ENCODE peak calls at places on chromosomes 2 and 18, in five cellular contexts. One of them, this sample, is unnamed.

GRCh38 chr2:174605687-174606086 is 8.1 kb upstream of the WIPF1 start:
- DNase-seq in dorsolateral prefrontal cortex: no peak
- DNase-seq in OCI-LY7: peak
- DNase-seq in tibial artery: no peak
- DNase-seq in AG10803: peak
- DNase-seq in this sample: no peak

GRCh38 chr18:79782566-79783308 is 15.0 kb upstream of the KCNG2 start:
- DNase-seq in dorsolateral prefrontal cortex: no peak
- DNase-seq in OCI-LY7: no peak
- DNase-seq in tibial artery: peak
- DNase-seq in AG10803: no peak
- DNase-seq in this sample: no peak

GRCh38 chr2:126700677-126701076 is 44.7 kb downstream of the GYPC start:
- DNase-seq in dorsolateral prefrontal cortex: no peak
- DNase-seq in OCI-LY7: no peak
- DNase-seq in tibial artery: no peak
- DNase-seq in AG10803: peak
- DNase-seq in this sample: no peak

GRCh38 chr2:121362226-121362625 is 77.2 kb upstream of the TFCP2L1 start:
- DNase-seq in dorsolateral prefrontal cortex: no peak
- DNase-seq in OCI-LY7: no peak
- DNase-seq in tibial artery: no peak
- DNase-seq in AG10803: no peak
- DNase-seq in this sample: no peak

GRCh38 chr2:236629961-236630872 is 60.6 kb downstream of the ACKR3 start:
- DNase-seq in dorsolateral prefrontal cortex: no peak
- DNase-seq in OCI-LY7: no peak
- DNase-seq in tibial artery: peak
- DNase-seq in AG10803: no peak
- DNase-seq in this sample: no peak

GRCh38 chr18:67766930-67767329 is 250.4 kb upstream of the DSEL start:
- DNase-seq in dorsolateral prefrontal cortex: no peak
- DNase-seq in OCI-LY7: no peak
- DNase-seq in tibial artery: no peak
- DNase-seq in AG10803: peak
- DNase-seq in this sample: no peak

GRCh38 chr2:20654414-20654813 is 3.5 kb upstream of the HS1BP3 start:
- DNase-seq in dorsolateral prefrontal cortex: no peak
- DNase-seq in OCI-LY7: no peak
- DNase-seq in tibial artery: no peak
- DNase-seq in AG10803: no peak
- DNase-seq in this sample: no peak

GRCh38 chr18:75343389-75343788 is 84.1 kb downstream of the SMIM21 start:
- DNase-seq in dorsolateral prefrontal cortex: no peak
- DNase-seq in OCI-LY7: no peak
- DNase-seq in tibial artery: no peak
- DNase-seq in AG10803: no peak
- DNase-seq in this sample: no peak

GRCh38 chr2:26536371-26537068 is 58.6 kb upstream of the OTOF start:
- DNase-seq in dorsolateral prefrontal cortex: no peak
- DNase-seq in OCI-LY7: no peak
- DNase-seq in tibial artery: peak
- DNase-seq in AG10803: no peak
- DNase-seq in this sample: no peak

GRCh38 chr18:23330423-23330822 is 122.7 kb upstream of the RIOK3 start:
- DNase-seq in dorsolateral prefrontal cortex: no peak
- DNase-seq in OCI-LY7: peak
- DNase-seq in tibial artery: no peak
- DNase-seq in AG10803: no peak
- DNase-seq in this sample: no peak

GRCh38 chr2:6866239-6866745 is 585 bp upstream of the CMPK2 start:
- DNase-seq in dorsolateral prefrontal cortex: peak
- DNase-seq in OCI-LY7: peak
- DNase-seq in tibial artery: no peak
- DNase-seq in AG10803: no peak
- DNase-seq in this sample: peak

GRCh38 chr18:62637807-62638687 is 77.3 kb upstream of the PHLPP1 start:
- DNase-seq in dorsolateral prefrontal cortex: no peak
- DNase-seq in OCI-LY7: peak
- DNase-seq in tibial artery: no peak
- DNase-seq in AG10803: no peak
- DNase-seq in this sample: peak

GRCh38 chr2:76330865-76331264 is 620.1 kb upstream of the GCFC2 start:
- DNase-seq in dorsolateral prefrontal cortex: no peak
- DNase-seq in OCI-LY7: no peak
- DNase-seq in tibial artery: no peak
- DNase-seq in AG10803: no peak
- DNase-seq in this sample: no peak

GRCh38 chr2:216348909-216349308 is 23.4 kb downstream of the MARCHF4 start:
- DNase-seq in dorsolateral prefrontal cortex: no peak
- DNase-seq in OCI-LY7: no peak
- DNase-seq in tibial artery: no peak
- DNase-seq in AG10803: peak
- DNase-seq in this sample: peak

GRCh38 chr2:240519396-240520142 is 38.2 kb downstream of the ANKMY1 start:
- DNase-seq in dorsolateral prefrontal cortex: no peak
- DNase-seq in OCI-LY7: no peak
- DNase-seq in tibial artery: no peak
- DNase-seq in AG10803: peak
- DNase-seq in this sample: no peak

GRCh38 chr2:86283461-86284030 is 53.9 kb downstream of the REEP1 start:
- DNase-seq in dorsolateral prefrontal cortex: no peak
- DNase-seq in OCI-LY7: no peak
- DNase-seq in tibial artery: no peak
- DNase-seq in AG10803: no peak
- DNase-seq in this sample: no peak

GRCh38 chr2:38098351-38099095 is 22.6 kb upstream of the CYP1B1 start:
- DNase-seq in dorsolateral prefrontal cortex: no peak
- DNase-seq in OCI-LY7: no peak
- DNase-seq in tibial artery: no peak
- DNase-seq in AG10803: peak
- DNase-seq in this sample: no peak

GRCh38 chr2:57703407-57703806 is 343.2 kb upstream of the VRK2 start:
- DNase-seq in dorsolateral prefrontal cortex: no peak
- DNase-seq in OCI-LY7: no peak
- DNase-seq in tibial artery: no peak
- DNase-seq in AG10803: no peak
- DNase-seq in this sample: no peak

GRCh38 chr2:207734264-207734635 is 22.8 kb downstream of the CCNYL1 start:
- DNase-seq in dorsolateral prefrontal cortex: no peak
- DNase-seq in OCI-LY7: peak
- DNase-seq in tibial artery: no peak
- DNase-seq in AG10803: peak
- DNase-seq in this sample: no peak
- TF ChIP-seq CTCF in dorsolateral prefrontal cortex: peak
- TF ChIP-seq CTCF in OCI-LY7: peak
- TF ChIP-seq CTCF in tibial artery: peak
- TF ChIP-seq CTCF in AG10803: peak
- TF ChIP-seq CTCF in this sample: no peak

GRCh38 chr2:29322011-29322410 is 206.8 kb downstream of the CLIP4 start:
- DNase-seq in dorsolateral prefrontal cortex: no peak
- DNase-seq in OCI-LY7: no peak
- DNase-seq in tibial artery: peak
- DNase-seq in AG10803: peak
- DNase-seq in this sample: peak

GRCh38 chr2:29314816-29315571 is 199.8 kb downstream of the CLIP4 start:
- DNase-seq in dorsolateral prefrontal cortex: peak
- DNase-seq in OCI-LY7: peak
- DNase-seq in tibial artery: peak
- DNase-seq in AG10803: peak
- DNase-seq in this sample: peak

GRCh38 chr2:29311458-29311857 is 196.2 kb downstream of the CLIP4 start:
- DNase-seq in dorsolateral prefrontal cortex: no peak
- DNase-seq in OCI-LY7: no peak
- DNase-seq in tibial artery: no peak
- DNase-seq in AG10803: no peak
- DNase-seq in this sample: no peak

GRCh38 chr2:29317801-29318485 is 202.7 kb downstream of the CLIP4 start:
- DNase-seq in dorsolateral prefrontal cortex: no peak
- DNase-seq in OCI-LY7: no peak
- DNase-seq in tibial artery: peak
- DNase-seq in AG10803: no peak
- DNase-seq in this sample: no peak

DNA sequence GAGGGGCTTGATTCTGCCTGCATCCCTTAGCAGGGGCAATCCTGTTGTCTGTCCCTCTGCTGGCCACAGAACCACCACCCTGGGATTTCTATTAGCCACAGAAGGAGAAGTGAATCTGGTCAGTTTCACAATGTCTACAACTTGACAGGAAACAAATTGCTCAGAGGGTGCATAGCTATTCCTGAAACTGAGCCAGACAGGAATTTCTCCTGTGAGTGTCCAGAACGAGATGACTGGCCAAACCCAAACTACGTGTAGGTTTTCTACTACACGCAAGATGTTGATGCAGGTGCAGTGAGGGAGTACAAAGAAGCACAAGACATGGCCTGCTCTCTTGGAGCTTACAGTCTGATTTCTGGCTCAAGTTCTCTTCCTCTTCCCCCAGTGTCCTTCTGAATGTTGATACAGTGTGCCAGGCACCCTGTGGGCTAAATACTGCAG is 201.9 kb downstream of the CLIP4 start:
- DNase-seq in dorsolateral prefrontal cortex: no peak
- DNase-seq in OCI-LY7: no peak
- DNase-seq in tibial artery: peak
- DNase-seq in AG10803: peak
- DNase-seq in this sample: no peak
- TF ChIP-seq CTCF in dorsolateral prefrontal cortex: no peak
- TF ChIP-seq CTCF in OCI-LY7: no peak
- TF ChIP-seq CTCF in tibial artery: no peak
- TF ChIP-seq CTCF in AG10803: peak
- TF ChIP-seq CTCF in this sample: no peak

DNA sequence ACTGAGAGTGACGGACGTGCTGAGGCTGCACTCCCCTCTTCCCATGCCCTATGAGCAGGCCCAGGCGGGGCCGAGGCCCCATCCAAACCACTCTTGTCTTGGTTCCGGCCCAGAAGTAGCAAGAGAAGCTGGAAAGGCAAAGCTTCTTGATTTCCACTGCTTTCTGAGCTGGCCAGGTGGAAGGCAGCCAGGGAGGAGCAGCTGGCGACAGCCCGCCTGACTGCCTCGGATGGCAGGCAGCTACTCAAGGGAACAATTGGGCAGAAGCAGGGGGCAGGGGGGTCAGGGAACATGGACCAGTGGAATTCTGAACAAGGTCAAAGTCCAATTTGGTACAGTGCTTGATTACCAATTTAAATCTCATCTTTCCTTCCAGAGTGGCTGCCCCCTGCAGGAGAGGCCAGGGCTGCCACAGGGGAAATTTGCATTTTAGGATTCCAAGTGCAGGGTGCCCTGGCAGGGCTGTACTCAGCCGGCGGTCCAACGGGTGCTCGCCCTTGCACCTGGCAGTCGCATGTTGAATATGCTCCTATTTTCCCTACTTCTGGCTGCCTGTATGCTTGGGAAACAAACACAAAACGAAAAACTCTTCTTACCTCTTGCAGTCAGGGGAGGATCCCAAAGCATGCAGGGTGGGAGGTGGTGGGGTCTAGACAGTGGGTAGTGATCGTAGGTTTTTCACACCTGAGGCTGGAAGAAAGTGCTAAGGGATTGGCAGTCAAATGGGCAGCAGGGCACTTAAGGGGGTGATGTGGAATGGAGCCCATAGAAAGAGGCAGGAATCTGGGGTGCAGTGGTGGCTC is 67.3 kb downstream of the LIPG start:
- DNase-seq in dorsolateral prefrontal cortex: no peak
- DNase-seq in OCI-LY7: no peak
- DNase-seq in tibial artery: no peak
- DNase-seq in AG10803: no peak
- DNase-seq in this sample: no peak
- TF ChIP-seq CTCF in dorsolateral prefrontal cortex: peak
- TF ChIP-seq CTCF in OCI-LY7: no peak
- TF ChIP-seq CTCF in tibial artery: no peak
- TF ChIP-seq CTCF in AG10803: peak
- TF ChIP-seq CTCF in this sample: no peak

GRCh38 chr2:677056-677949 is at the start of gene TMEM18:
- DNase-seq in dorsolateral prefrontal cortex: peak
- DNase-seq in OCI-LY7: peak
- DNase-seq in tibial artery: peak
- DNase-seq in AG10803: peak
- DNase-seq in this sample: peak
- TF ChIP-seq CTCF in dorsolateral prefrontal cortex: peak
- TF ChIP-seq CTCF in OCI-LY7: peak
- TF ChIP-seq CTCF in tibial artery: peak
- TF ChIP-seq CTCF in AG10803: peak
- TF ChIP-seq CTCF in this sample: no peak

DNA sequence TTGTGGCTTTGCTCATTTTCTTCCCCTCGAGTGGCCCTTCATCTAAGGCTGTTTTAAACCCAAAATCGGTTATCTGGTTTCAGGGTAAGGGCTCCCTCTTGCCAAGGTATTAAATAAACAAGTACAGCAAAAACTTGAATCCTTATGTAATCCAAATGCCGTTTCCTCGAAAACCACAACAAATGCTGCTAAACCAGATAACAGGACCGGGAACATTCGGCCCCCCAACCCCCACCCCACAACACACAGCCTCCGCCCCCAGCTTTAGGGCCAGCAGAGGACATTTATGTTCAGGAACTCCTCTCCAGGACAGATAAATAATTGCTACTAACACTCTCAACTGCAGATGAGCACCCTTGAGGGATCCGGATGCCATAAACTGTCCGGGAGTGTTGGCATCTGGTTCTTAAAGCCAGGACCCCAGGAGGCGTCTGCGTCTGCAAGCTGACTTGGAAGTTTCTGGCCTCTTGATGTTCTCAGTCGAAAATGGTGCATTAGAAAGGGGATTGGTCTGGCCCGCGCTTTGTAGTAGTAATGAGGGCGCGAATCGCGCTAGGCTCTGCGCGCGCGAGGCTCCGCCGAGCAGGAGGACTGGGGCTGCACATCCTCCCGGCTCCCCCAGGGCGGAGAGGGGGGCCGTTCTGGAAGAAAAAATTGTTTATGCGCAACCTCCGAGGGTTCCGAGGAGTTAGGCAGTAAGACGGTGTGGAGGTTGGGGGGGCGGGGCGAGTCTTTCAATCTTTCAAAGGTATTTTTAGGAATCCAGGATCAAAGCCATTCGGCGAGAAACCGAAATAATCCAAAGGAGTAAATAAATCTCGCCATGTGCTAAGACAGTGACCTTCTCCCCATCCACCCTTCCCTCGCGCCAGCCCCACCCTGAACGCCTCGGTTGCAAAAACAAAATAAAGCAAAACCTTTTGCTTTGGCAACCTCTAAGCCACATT is 3.9 kb upstream of the ID2 start:
- DNase-seq in dorsolateral prefrontal cortex: peak
- DNase-seq in OCI-LY7: peak
- DNase-seq in tibial artery: peak
- DNase-seq in AG10803: peak
- DNase-seq in this sample: peak
- TF ChIP-seq CTCF in dorsolateral prefrontal cortex: no peak
- TF ChIP-seq CTCF in OCI-LY7: no peak
- TF ChIP-seq CTCF in tibial artery: peak
- TF ChIP-seq CTCF in AG10803: no peak
- TF ChIP-seq CTCF in this sample: no peak

GRCh38 chr2:439540-440465 is 151.9 kb upstream of the ALKAL2 start:
- DNase-seq in dorsolateral prefrontal cortex: no peak
- DNase-seq in OCI-LY7: no peak
- DNase-seq in tibial artery: peak
- DNase-seq in AG10803: no peak
- DNase-seq in this sample: no peak
- TF ChIP-seq CTCF in dorsolateral prefrontal cortex: no peak
- TF ChIP-seq CTCF in OCI-LY7: no peak
- TF ChIP-seq CTCF in tibial artery: no peak
- TF ChIP-seq CTCF in AG10803: no peak
- TF ChIP-seq CTCF in this sample: no peak

GRCh38 chr18:39571511-39571910 is 2005.9 kb upstream of the CELF4 start:
- DNase-seq in dorsolateral prefrontal cortex: no peak
- DNase-seq in OCI-LY7: no peak
- DNase-seq in tibial artery: no peak
- DNase-seq in AG10803: peak
- DNase-seq in this sample: no peak
- TF ChIP-seq CTCF in dorsolateral prefrontal cortex: peak
- TF ChIP-seq CTCF in OCI-LY7: peak
- TF ChIP-seq CTCF in tibial artery: no peak
- TF ChIP-seq CTCF in AG10803: peak
- TF ChIP-seq CTCF in this sample: peak

This sample was measured in activated CD8-positive, alpha-beta T cell treated with anti-CD3 and anti-CD28 coated beads for 36 hours.